ENCODE peak calls at places on chromosome 17, in seven cellular contexts. Y is K562, R is GM23338, V is stomach, L is H1, X is sigmoid colon, M is transverse colon. F is an unnamed sample.

GRCh38 chr17:39704821-39705551 is 5.1 kb downstream of the ERBB2 start:
- DNase-seq in X (no peak), L (peak; percentile 63), M (no peak), Y (no peak), R (peak; percentile 41), V (peak; percentile 77), F (no peak)

GRCh38 chr17:27518750-27519521 is 62.7 kb downstream of the KSR1 start:
- DNase-seq in X (no peak), Y (no peak), L (no peak), M (no peak), R (no peak), V (no peak), F (no peak)

GRCh38 chr17:6713918-6714271 is 726 bp upstream of the SLC13A5 start:
- DNase-seq in M (no peak), Y (no peak), L (no peak), V (no peak), X (no peak), R (peak; percentile 53), F (no peak)

GRCh38 chr17:50691550-50692447 is 15.9 kb downstream of the ANKRD40 start:
- DNase-seq in R (no peak), L (no peak), V (peak; percentile 82), X (no peak), Y (no peak), M (peak; percentile 65), F (no peak)

GRCh38 chr17:70104688-70105087 is 29.7 kb downstream of the KCNJ16 start:
- DNase-seq in V (no peak), R (no peak), X (no peak), M (no peak), Y (no peak), L (no peak), F (no peak)

GRCh38 chr17:48457080-48457836 is 27.2 kb upstream of the SKAP1 start:
- DNase-seq in L (peak; percentile 85), M (peak; percentile 61), Y (peak; percentile 83), X (peak; percentile 76), V (peak; percentile 63), R (peak; percentile 86), F (no peak)

GRCh38 chr17:55563363-55563762 is 52.1 kb upstream of the SMIM36 start:
- DNase-seq in Y (no peak), V (no peak), M (no peak), L (no peak), X (no peak), R (no peak), F (no peak)

GRCh38 chr17:68738044-68738443 is 136.9 kb upstream of the FAM20A start:
- DNase-seq in M (no peak), V (peak; percentile 39), L (no peak), R (no peak), Y (no peak), X (no peak), F (no peak)

GRCh38 chr17:82497483-82498405 is 21.8 kb upstream of the FOXK2 start:
- DNase-seq in L (peak; percentile 68), V (no peak), R (peak; percentile 59), X (peak; percentile 80), Y (no peak), M (peak; percentile 45), F (no peak)

GRCh38 chr17:78966123-78966813 is 13.5 kb downstream of the LGALS3BP start:
- DNase-seq in X (no peak), L (no peak), V (no peak), Y (no peak), M (no peak), R (no peak), F (no peak)

GRCh38 chr17:60695960-60696359 is 18.3 kb downstream of the BCAS3 start:
- DNase-seq in V (no peak), Y (no peak), X (no peak), M (no peak), L (no peak), R (no peak), F (no peak)

GRCh38 chr17:69501591-69502468 is 87.3 kb downstream of the MAP2K6 start:
- DNase-seq in Y (no peak), R (peak; percentile 63), V (peak; percentile 49), L (no peak), X (no peak), M (peak; percentile 47), F (no peak)

GRCh38 chr17:52389632-52390031 is 231.1 kb upstream of the CA10 start:
- DNase-seq in L (no peak), V (no peak), R (no peak), X (no peak), Y (no peak), M (no peak), F (no peak)

GRCh38 chr17:80472996-80473395 is 3.4 kb downstream of the NPTX1 start:
- DNase-seq in Y (no peak), V (no peak), R (no peak), M (no peak), L (no peak), X (no peak), F (no peak)

DNA sequence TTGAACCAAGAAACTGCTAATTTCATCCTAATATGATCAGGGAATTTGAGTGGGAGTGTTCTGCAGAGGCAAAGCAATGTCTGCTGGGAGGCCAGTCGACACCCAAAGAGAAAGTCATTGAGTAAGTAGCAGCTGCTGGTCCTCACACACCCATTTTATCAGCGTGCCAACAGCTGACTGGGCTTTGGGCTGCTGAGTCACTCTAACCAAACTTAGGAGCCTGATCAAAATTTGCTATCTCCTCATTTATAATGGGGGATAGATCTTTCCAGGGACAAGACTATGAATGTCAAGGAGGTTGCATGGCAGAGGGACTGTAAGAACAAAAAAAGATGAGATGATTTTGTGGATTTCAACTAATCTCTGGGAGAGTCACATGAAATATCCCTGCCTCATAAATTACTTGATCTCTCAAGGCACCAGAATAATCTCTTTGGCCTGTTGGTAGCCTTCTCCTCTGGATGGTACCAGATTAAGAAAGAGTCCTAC is 32.9 kb downstream of the CPSF4L start:
- DNase-seq in L (no peak), Y (peak; percentile 54), X (peak; percentile 83), M (peak; percentile 66), R (peak; percentile 36), V (peak; percentile 77), F (no peak)
- TF ChIP-seq POLR2AphosphoS5 in L (no peak), Y (peak; percentile 81), X (no peak), M (peak; percentile 31), R (no peak), V (peak; percentile 51), F (no peak)

DNA sequence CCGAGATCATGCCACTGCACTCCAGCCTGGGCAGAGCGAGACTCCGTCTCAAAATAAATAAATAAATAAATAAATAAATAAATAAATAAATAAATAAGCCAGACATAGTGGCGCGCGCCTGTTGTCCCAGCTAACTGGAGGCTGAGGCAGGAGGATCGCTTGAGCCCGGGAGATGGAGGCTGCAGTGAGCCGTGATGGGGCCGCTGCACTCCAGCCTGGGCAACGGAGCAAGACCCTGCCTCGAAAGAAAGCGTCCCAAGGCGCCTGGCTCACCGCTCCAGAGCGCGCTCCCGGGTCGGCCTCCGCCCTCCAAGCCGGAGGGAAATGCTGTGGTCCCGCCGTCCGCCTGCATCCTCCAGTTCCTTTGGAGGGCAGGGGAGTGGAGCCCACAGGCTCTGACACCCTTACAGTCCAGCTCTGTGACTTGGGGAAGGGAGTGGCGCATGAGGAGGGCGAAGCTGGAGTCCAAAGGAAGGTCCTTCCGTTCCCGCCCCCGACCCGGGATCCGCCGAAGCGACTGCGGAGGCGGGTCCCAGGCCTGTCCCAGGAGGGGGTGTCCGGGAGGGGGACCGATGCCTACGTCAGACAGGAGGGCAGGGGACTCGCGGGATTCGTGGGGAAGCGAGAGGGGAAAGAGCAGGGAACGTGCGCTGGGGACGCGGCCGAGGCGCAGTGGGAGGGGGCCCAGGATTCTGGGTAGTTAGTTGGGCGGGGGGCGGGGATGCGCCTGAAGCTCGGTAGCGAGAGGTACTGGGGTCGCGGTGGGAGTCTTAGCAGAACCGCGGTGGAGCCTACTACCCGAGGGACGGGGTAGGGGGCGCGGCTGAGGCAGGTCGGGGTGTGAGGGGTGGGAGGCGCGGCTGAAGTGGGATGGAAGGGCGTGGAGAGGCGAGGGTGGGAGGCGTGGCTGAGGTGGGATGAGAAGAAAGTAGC is 8.4 kb upstream of the TRPV2 start:
- DNase-seq in X (no peak), L (peak; percentile 88), R (peak; percentile 96), Y (peak; percentile 32), V (no peak), M (peak; percentile 49), F (no peak)
- TF ChIP-seq CTCF in X (no peak), L (peak; percentile 18), R (no peak), Y (no peak), V (no peak), M (no peak), F (no peak)

GRCh38 chr17:19359151-19359550 is 3.4 kb downstream of the B9D1 start:
- DNase-seq in X (peak; percentile 52), Y (no peak), L (no peak), V (no peak), R (no peak), M (no peak), F (no peak)

GRCh38 chr17:19357351-19358140 is 5.0 kb downstream of the B9D1 start:
- DNase-seq in L (no peak), Y (no peak), V (no peak), X (peak; percentile 40), R (no peak), M (no peak), F (no peak)

GRCh38 chr17:19348806-19349205 is 13.7 kb downstream of the B9D1 start:
- DNase-seq in X (peak; percentile 58), M (no peak), V (no peak), Y (no peak), L (no peak), R (no peak), F (no peak)

GRCh38 chr17:19354748-19355147 is 7.8 kb downstream of the B9D1 start:
- DNase-seq in X (no peak), L (no peak), Y (no peak), V (no peak), R (no peak), M (no peak), F (no peak)

DNA sequence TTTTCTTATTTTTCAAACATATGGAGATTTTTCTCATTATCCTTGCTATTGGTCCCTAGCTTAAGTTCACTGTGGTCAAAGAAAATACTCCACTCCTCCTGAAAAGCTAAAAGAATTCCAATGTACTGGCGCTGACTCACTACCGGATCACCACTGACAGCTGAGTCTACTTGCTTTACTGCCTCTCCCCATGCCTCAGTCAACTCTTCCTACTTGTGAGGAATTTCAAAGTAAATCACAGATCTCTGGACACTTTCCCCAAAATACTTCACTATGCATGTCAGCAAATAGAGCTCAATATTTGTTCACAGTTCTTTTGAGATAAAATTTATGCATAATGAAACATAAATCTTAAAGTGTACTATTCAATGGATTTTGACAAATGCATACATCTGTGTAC is 8.4 kb downstream of the B9D1 start:
- DNase-seq in M (no peak), L (no peak), V (no peak), R (no peak), X (no peak), Y (no peak), F (no peak)
- TF ChIP-seq POLR2AphosphoS5 in M (no peak), L (no peak), V (no peak), R (no peak), X (no peak), Y (no peak), F (no peak)

DNA sequence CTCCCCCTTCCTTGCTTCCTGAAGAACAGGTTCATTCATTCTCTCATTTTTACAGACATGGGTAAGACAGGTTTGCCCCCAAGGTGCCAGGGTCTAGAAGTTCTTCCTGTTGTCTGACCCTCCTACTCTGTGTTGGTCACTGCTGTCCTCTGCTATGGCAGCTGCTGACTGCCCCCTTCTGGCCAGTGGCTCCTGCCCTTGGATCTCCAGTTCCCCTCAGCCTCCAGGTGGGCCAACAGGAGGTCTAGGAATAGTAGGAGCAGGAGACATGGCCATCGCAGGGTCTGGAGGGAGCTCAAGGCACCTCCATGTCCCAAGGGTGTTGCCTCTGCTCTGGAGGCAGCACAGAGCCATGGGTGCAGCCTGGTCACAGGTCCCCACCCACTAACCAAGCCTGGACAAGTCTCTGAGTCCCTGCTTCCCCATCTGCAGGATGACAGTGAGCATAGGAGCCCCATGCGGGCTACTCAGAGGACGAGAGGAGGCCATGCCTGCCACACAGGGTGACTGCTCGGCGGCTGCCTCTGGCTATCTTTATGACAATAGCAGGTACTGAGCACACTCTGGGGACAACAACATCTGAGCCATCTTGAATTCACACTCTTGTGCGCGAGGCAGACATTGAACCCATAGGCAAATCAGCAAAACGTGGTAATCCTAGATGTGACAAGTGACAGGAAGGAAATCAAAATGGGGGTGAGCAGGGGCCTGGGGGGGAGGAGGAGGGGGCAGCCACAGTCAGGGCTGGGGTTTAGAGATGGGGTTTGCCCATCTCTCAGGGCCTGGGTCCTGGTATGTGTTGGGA is 27.0 kb upstream of the NXPH3 start:
- DNase-seq in X (no peak), Y (peak; percentile 60), M (no peak), V (peak; percentile 55), R (peak; percentile 73), L (peak; percentile 85), F (no peak)
- TF ChIP-seq CTCF in X (no peak), Y (peak; percentile 89), M (peak; percentile 39), V (peak; percentile 45), R (peak; percentile 73), L (peak; percentile 93), F (no peak)

F was measured in vagina.